ENCODE peak calls at places on chromosomes 11 and 22, in six cellular contexts. M, T, W, O, Y and S are unnamed samples.

GRCh38 chr11:35785287-35786167 is 123.0 kb downstream of the TRIM44 start:
- DNase-seq in T (peak; percentile 34), Y (no peak), W (peak; percentile 25), O (no peak), M (no peak), S (no peak)

GRCh38 chr11:4551346-4551979 is 6.5 kb downstream of the OR52M1 start:
- DNase-seq in Y (peak; percentile 16), M (peak; percentile 51), T (peak; percentile 4), W (no peak), O (no peak), S (no peak)

GRCh38 chr11:119378851-119379465 is 2.5 kb downstream of the USP2 start:
- DNase-seq in W (no peak), M (no peak), Y (no peak), T (no peak), O (no peak), S (no peak)

GRCh38 chr22:49517211-49517610 is 310.5 kb downstream of the BRD1 start:
- DNase-seq in T (no peak), O (no peak), Y (no peak), M (no peak), W (no peak), S (no peak)

GRCh38 chr11:94773842-94774241 is 5.7 kb downstream of the AMOTL1 start:
- DNase-seq in O (no peak), T (no peak), Y (peak; percentile 0), M (no peak), W (no peak), S (no peak)

GRCh38 chr11:121406291-121406690 is 45.8 kb upstream of the SORL1 start:
- DNase-seq in O (no peak), Y (no peak), T (no peak), M (no peak), W (no peak), S (no peak)

GRCh38 chr11:102476069-102476468 is 23.5 kb upstream of the TMEM123 start:
- DNase-seq in T (peak; percentile 31), O (peak; percentile 61), W (no peak), Y (no peak), M (no peak), S (no peak)

GRCh38 chr22:50621948-50622722 is 5.8 kb downstream of the ARSA start:
- DNase-seq in M (no peak), W (no peak), T (no peak), Y (no peak), O (no peak), S (no peak)

GRCh38 chr11:92826136-92826535 is 143.3 kb upstream of the MTNR1B start:
- DNase-seq in M (no peak), W (no peak), Y (no peak), O (peak; percentile 5), T (peak; percentile 66), S (no peak)

GRCh38 chr11:65423516-65424199 is 1.1 kb downstream of the NEAT1 start:
- DNase-seq in T (peak; percentile 45), W (peak; percentile 36), O (peak; percentile 73), M (peak; percentile 56), Y (peak; percentile 44), S (peak; percentile 47)

GRCh38 chr11:10304495-10305261 is at the start of gene ADM:
- DNase-seq in T (peak; percentile 97), Y (peak; percentile 94), M (peak; percentile 96), W (peak; percentile 92), O (peak; percentile 96), S (peak; percentile 89)

GRCh38 chr11:112163875-112164521 is at the start of gene IL18:
- DNase-seq in Y (no peak), W (no peak), T (no peak), M (no peak), O (no peak), S (peak; percentile 89)

GRCh38 chr11:61947486-61948210 is 2.5 kb upstream of the BEST1 start:
- DNase-seq in M (peak; percentile 88), Y (peak; percentile 81), T (peak; percentile 84), W (peak; percentile 84), O (peak; percentile 97), S (peak; percentile 83)

GRCh38 chr11:1238767-1239595 is 16.1 kb downstream of the MUC5B start:
- DNase-seq in W (no peak), O (no peak), T (no peak), Y (no peak), M (no peak), S (peak; percentile 39)

GRCh38 chr22:41976070-41976901 is 7.0 kb downstream of the SEPTIN3 start:
- DNase-seq in W (no peak), T (no peak), O (no peak), Y (no peak), M (peak; percentile 26), S (peak; percentile 62)

GRCh38 chr11:133506023-133506422 is 26.3 kb downstream of the OPCML start:
- DNase-seq in T (no peak), W (no peak), M (no peak), Y (no peak), O (no peak), S (no peak)

GRCh38 chr11:9280655-9281301 is 15.6 kb upstream of the DENND5A start:
- DNase-seq in W (peak; percentile 34), T (peak; percentile 57), Y (no peak), O (peak; percentile 78), M (no peak), S (peak; percentile 46)

GRCh38 chr11:102471474-102471873 is 18.9 kb upstream of the TMEM123 start:
- DNase-seq in T (no peak), O (no peak), Y (no peak), M (no peak), W (no peak), S (no peak)

GRCh38 chr22:17855891-17856290 is 81.6 kb upstream of the BID start:
- DNase-seq in W (no peak), O (no peak), Y (no peak), M (no peak), T (no peak), S (no peak)